ENCODE peak calls at places on chromosomes 11 and 22, in four cellular contexts. One of them, this sample, is unnamed.
A peak's percentile ranks its signal among the peaks of the same experiment; 100 is the strongest.

GRCh38 chr22:49306632-49306975 is 521.1 kb downstream of the BRD1 start:
- DNase-seq in GOT3: no peak
- DNase-seq in ELR: no peak
- DNase-seq in amygdala: no peak
- DNase-seq in this sample: no peak

GRCh38 chr22:19240813-19241592 is 50.5 kb downstream of the CLTCL1 start:
- DNase-seq in GOT3: no peak
- DNase-seq in amygdala: no peak
- DNase-seq in ELR: no peak
- DNase-seq in this sample: no peak

GRCh38 chr11:70912226-70912840 is 340.0 kb downstream of the SHANK2 start:
- DNase-seq in amygdala: no peak
- DNase-seq in GOT3: no peak
- DNase-seq in ELR: peak; percentile 17
- DNase-seq in this sample: peak; percentile 68

GRCh38 chr22:39264344-39265116 is 19.7 kb upstream of the PDGFB start:
- DNase-seq in GOT3: no peak
- DNase-seq in amygdala: no peak
- DNase-seq in ELR: no peak
- DNase-seq in this sample: no peak

GRCh38 chr22:17797721-17798559 is 23.7 kb upstream of the BID start:
- DNase-seq in amygdala: no peak
- DNase-seq in ELR: no peak
- DNase-seq in GOT3: no peak
- DNase-seq in this sample: no peak

GRCh38 chr22:49372111-49372529 is 455.6 kb downstream of the BRD1 start:
- DNase-seq in GOT3: no peak
- DNase-seq in amygdala: no peak
- DNase-seq in ELR: no peak
- DNase-seq in this sample: no peak

GRCh38 chr11:35650467-35650866 is 12.1 kb upstream of the TRIM44 start:
- DNase-seq in amygdala: no peak
- DNase-seq in ELR: no peak
- DNase-seq in GOT3: no peak
- DNase-seq in this sample: no peak

GRCh38 chr11:86499723-86500129 is 125.0 kb downstream of the CCDC81 start:
- DNase-seq in amygdala: no peak
- DNase-seq in GOT3: no peak
- DNase-seq in ELR: no peak
- DNase-seq in this sample: no peak

GRCh38 chr11:119756169-119756568 is 27.2 kb upstream of the NECTIN1 start:
- DNase-seq in GOT3: no peak
- DNase-seq in ELR: no peak
- DNase-seq in amygdala: no peak
- DNase-seq in this sample: no peak

GRCh38 chr22:47355388-47355725 is 592.9 kb downstream of the TBC1D22A start:
- DNase-seq in amygdala: no peak
- DNase-seq in GOT3: no peak
- DNase-seq in ELR: no peak
- DNase-seq in this sample: no peak